ENCODE peak calls at places on chromosomes 2 and 18, in nine cellular contexts. G is activated CD8-positive, alpha-beta T cell treated with anti-CD3 and anti-CD28 coated beads for 36 hours; Y is RWPE1; H is cardiac fibroblast; K is HFFc6; M is CD8-positive, alpha-beta T cell; U is progenitor cell of endocrine pancreas; L is GM10248; R is breast epithelium. A is an unnamed sample.

GRCh38 chr18:48720655-48721025 is 181.8 kb downstream of the CTIF start:
- DNase-seq in U (no peak), Y (no peak), M (no peak), L (no peak), R (no peak), H (no peak), G (no peak), K (no peak), A (no peak)

GRCh38 chr2:136117391-136117841 is 533 bp downstream of the CXCR4 start:
- DNase-seq in R (no peak), K (no peak), G (peak), M (peak), Y (no peak), H (peak), L (peak), U (peak), A (no peak)

GRCh38 chr2:68366083-68366560 is 1.0 kb downstream of the PLEK start:
- DNase-seq in M (no peak), L (peak), K (no peak), U (no peak), G (peak), R (no peak), Y (no peak), H (no peak), A (no peak)

GRCh38 chr2:207711750-207712487 is 479 bp downstream of the CCNYL1 start:
- DNase-seq in R (peak), M (peak), U (peak), G (peak), H (peak), Y (peak), L (peak), K (peak), A (no peak)

GRCh38 chr2:96868555-96869280 is 1.2 kb downstream of the SEMA4C start:
- DNase-seq in K (peak), U (peak), Y (peak), H (peak), M (peak), L (peak), R (peak), G (peak), A (peak)

GRCh38 chr2:223586261-223586660 is 15.9 kb downstream of the SCG2 start:
- DNase-seq in H (peak), L (no peak), Y (no peak), K (peak), M (no peak), U (no peak), G (no peak), R (no peak), A (no peak)

GRCh38 chr18:56298935-56299334 is 339.5 kb downstream of the TXNL1 start:
- DNase-seq in H (peak), M (no peak), L (no peak), Y (peak), U (no peak), R (no peak), G (no peak), K (peak), A (no peak)

GRCh38 chr2:152505495-152505906 is 170.5 kb downstream of the FMNL2 start:
- DNase-seq in M (no peak), U (no peak), G (no peak), R (no peak), L (peak), H (peak), Y (no peak), K (no peak), A (no peak)

GRCh38 chr18:47151457-47151856 is 1.2 kb upstream of the HDHD2 start:
- DNase-seq in Y (no peak), M (no peak), U (no peak), L (no peak), R (no peak), G (no peak), H (no peak), K (no peak), A (no peak)

GRCh38 chr2:158554948-158555347 is 98.2 kb downstream of the PKP4 start:
- DNase-seq in U (no peak), H (no peak), L (no peak), K (no peak), G (no peak), Y (no peak), M (no peak), R (no peak), A (no peak)

GRCh38 chr2:54839526-54840255 is 116.2 kb downstream of the EML6 start:
- DNase-seq in L (no peak), Y (no peak), K (no peak), H (no peak), R (no peak), U (no peak), G (no peak), M (no peak), A (no peak)

GRCh38 chr18:75456277-75456676 is 28.8 kb upstream of the SMIM21 start:
- DNase-seq in L (no peak), H (no peak), G (peak), Y (no peak), U (no peak), K (no peak), M (no peak), R (no peak), A (no peak)

GRCh38 chr18:27363918-27364317 is 178.8 kb upstream of the CHST9 start:
- DNase-seq in U (no peak), Y (peak), R (no peak), G (no peak), K (no peak), M (no peak), L (no peak), H (peak), A (no peak)

GRCh38 chr2:147826615-147827375 is 18.0 kb upstream of the ACVR2A start:
- DNase-seq in U (no peak), M (no peak), Y (no peak), L (no peak), R (no peak), K (no peak), H (no peak), G (no peak), A (no peak)

GRCh38 chr2:210224660-210225460 is at the start of gene ACADL:
- DNase-seq in K (no peak), L (peak), G (peak), M (no peak), Y (peak), R (no peak), H (peak), U (peak), A (no peak)

DNA sequence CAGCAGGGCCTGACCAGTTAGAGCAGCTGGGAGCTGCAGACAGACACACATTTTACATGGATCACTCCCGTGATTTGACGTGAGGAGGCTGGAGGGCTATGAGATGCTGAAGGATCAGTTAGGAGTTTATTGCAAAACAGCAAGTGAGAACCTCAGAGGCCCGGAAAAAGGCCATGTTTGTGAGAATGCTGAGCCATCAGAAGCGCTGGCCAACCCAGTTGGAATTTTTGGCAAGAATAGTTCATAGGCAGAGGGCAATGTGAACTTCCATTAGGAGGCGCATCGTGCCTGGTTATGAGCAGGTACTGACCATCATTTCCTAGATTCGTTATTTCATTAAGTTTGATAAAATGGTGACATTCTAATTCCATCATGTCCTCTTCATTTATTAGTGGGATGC is 23.3 kb upstream of the LMAN1 start:
- DNase-seq in R (no peak), K (no peak), M (no peak), G (no peak), Y (no peak), U (no peak), H (no peak), L (no peak), A (no peak)
- TF ChIP-seq CTCF in R (no peak), K (no peak), M (no peak), G (no peak), Y (no peak), U (no peak), H (no peak), L (no peak), A (no peak)

GRCh38 chr2:175418224-175418843 is 236.8 kb upstream of the ATP5MC3 start:
- DNase-seq in G (no peak), Y (no peak), K (no peak), U (no peak), R (no peak), L (no peak), H (no peak), M (no peak), A (no peak)

GRCh38 chr2:175414872-175415487 is 233.5 kb upstream of the ATP5MC3 start:
- DNase-seq in R (peak), G (peak), K (peak), H (peak), Y (peak), L (no peak), M (no peak), U (peak), A (peak)
- TF ChIP-seq CTCF in R (peak), G (peak), K (peak), H (peak), Y (peak), L (peak), M (no peak), U (peak), A (no peak)

GRCh38 chr2:9235388-9236344 is 29.1 kb downstream of the ASAP2 start:
- DNase-seq in R (no peak), G (no peak), K (peak), Y (peak), M (no peak), U (no peak), L (no peak), H (peak), A (no peak)

GRCh38 chr2:9236867-9237266 is 30.3 kb downstream of the ASAP2 start:
- DNase-seq in M (no peak), R (no peak), Y (no peak), U (no peak), L (no peak), K (no peak), G (no peak), H (no peak), A (no peak)

GRCh38 chr2:9232166-9232479 is 25.5 kb downstream of the ASAP2 start:
- DNase-seq in R (no peak), M (no peak), L (no peak), G (no peak), H (no peak), Y (no peak), U (no peak), K (no peak), A (no peak)

GRCh38 chr2:9232886-9233285 is 26.3 kb downstream of the ASAP2 start:
- DNase-seq in M (no peak), L (no peak), Y (no peak), R (no peak), H (no peak), U (no peak), K (peak), G (no peak), A (no peak)

GRCh38 chr2:9234680-9235387 is 28.2 kb downstream of the ASAP2 start:
- DNase-seq in H (peak), K (peak), L (no peak), R (no peak), M (no peak), Y (peak), G (no peak), U (no peak), A (no peak)
- TF ChIP-seq CTCF in H (no peak), K (no peak), L (no peak), R (no peak), M (no peak), Y (no peak), G (no peak), U (no peak), A (no peak)

DNA sequence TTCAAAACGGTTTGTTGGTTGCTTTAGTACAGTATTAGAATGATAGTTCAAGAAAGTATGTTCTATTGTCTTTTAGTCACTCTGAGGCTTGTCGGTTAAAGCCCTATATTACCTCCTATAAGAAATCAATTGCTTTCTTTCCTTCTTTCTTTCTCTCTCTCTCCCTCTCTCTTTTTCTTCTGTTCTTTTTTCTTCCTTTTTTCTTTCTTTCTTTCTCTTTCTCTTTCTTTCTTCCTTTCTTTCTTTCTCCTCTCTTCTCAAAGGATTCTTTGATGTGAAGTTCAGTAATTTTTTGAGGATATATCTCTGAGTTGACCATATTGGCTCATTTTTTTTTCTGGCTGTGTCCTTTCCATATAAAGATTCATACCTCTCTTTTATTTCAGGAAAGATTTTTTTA is 249.4 kb downstream of the SRBD1 start:
- DNase-seq in L (no peak), M (no peak), G (no peak), Y (no peak), H (no peak), U (no peak), R (no peak), K (no peak), A (no peak)
- TF ChIP-seq CTCF in L (no peak), M (no peak), G (no peak), Y (no peak), H (no peak), U (no peak), R (no peak), K (no peak), A (no peak)

GRCh38 chr2:106180602-106181001 is 13.5 kb downstream of the UXS1 start:
- DNase-seq in K (no peak), R (no peak), U (no peak), G (no peak), M (no peak), L (no peak), H (no peak), Y (no peak), A (no peak)
- TF ChIP-seq CTCF in K (no peak), R (no peak), U (no peak), G (no peak), M (no peak), L (no peak), H (no peak), Y (no peak), A (no peak)

A was measured in omental fat pad.